ENCODE peak calls at places on chromosome 19, in eight cellular contexts. O is fibroblast of pulmonary artery, K is IMR-90, S is upper lobe of left lung, U is glutamatergic neuron, Z is Panc1, R is RWPE1, X is WTC11. B is an unnamed sample.

GRCh38 chr19:48837081-48837524 is 812 bp upstream of the HSD17B14 start:
- DNase-seq in O (peak), K (peak), S (peak), U (peak), Z (no peak), R (no peak), X (peak), B (peak)

GRCh38 chr19:11421607-11422098 is 2.5 kb upstream of the RGL3 start:
- DNase-seq in O (no peak), K (no peak), S (peak), U (peak), Z (no peak), R (peak), X (peak), B (peak)

GRCh38 chr19:2083174-2083854 is 12.8 kb downstream of the MOB3A start:
- DNase-seq in O (no peak), K (no peak), S (peak), U (no peak), Z (no peak), R (no peak), X (no peak), B (no peak)

GRCh38 chr19:1141944-1142343 is 32.1 kb downstream of the SBNO2 start:
- DNase-seq in O (no peak), K (no peak), S (no peak), U (no peak), Z (no peak), R (no peak), X (no peak), B (no peak)

GRCh38 chr19:1182068-1182467 is 8.0 kb upstream of the SBNO2 start:
- DNase-seq in O (no peak), K (no peak), S (no peak), U (no peak), Z (no peak), R (no peak), X (no peak), B (no peak)

GRCh38 chr19:1487576-1488281 is 2.4 kb downstream of the PCSK4 start:
- DNase-seq in O (no peak), K (no peak), S (no peak), U (no peak), Z (no peak), R (no peak), X (no peak), B (no peak)

GRCh38 chr19:37007587-37008220 is 70.5 kb upstream of the ZNF420 start:
- DNase-seq in O (peak), K (no peak), S (no peak), U (peak), Z (no peak), R (peak), X (no peak), B (no peak)

GRCh38 chr19:47435196-47435595 is 15.9 kb upstream of the MEIS3 start:
- DNase-seq in O (no peak), K (no peak), S (no peak), U (no peak), Z (no peak), R (no peak), X (no peak), B (no peak)

GRCh38 chr19:6667114-6667627 is 2.8 kb downstream of the TNFSF14 start:
- DNase-seq in O (no peak), K (no peak), S (peak), U (no peak), Z (no peak), R (peak), X (no peak), B (no peak)

GRCh38 chr19:38912600-38913514 is 871 bp upstream of the CCER2 start:
- DNase-seq in O (no peak), K (no peak), S (no peak), U (no peak), Z (no peak), R (no peak), X (no peak), B (no peak)

GRCh38 chr19:30001794-30002193 is 59.8 kb downstream of the URI1 start:
- DNase-seq in O (peak), K (peak), S (no peak), U (no peak), Z (no peak), R (no peak), X (no peak), B (peak)

GRCh38 chr19:3383121-3383722 is 16.8 kb downstream of the NFIC start:
- DNase-seq in O (no peak), K (no peak), S (no peak), U (no peak), Z (no peak), R (no peak), X (no peak), B (no peak)

GRCh38 chr19:18233224-18233825 is 7.1 kb upstream of the PDE4C start:
- DNase-seq in O (peak), K (peak), S (peak), U (peak), Z (no peak), R (peak), X (peak), B (peak)

GRCh38 chr19:9535934-9536333 is 2.5 kb downstream of the ZNF426 start:
- DNase-seq in O (no peak), K (no peak), S (no peak), U (no peak), Z (no peak), R (no peak), X (no peak), B (no peak)

GRCh38 chr19:18603255-18603957 is 3.2 kb downstream of the CRLF1 start:
- DNase-seq in O (peak), K (no peak), S (no peak), U (peak), Z (no peak), R (no peak), X (peak), B (peak)

GRCh38 chr19:955803-956746 is 28.1 kb upstream of the WDR18 start:
- DNase-seq in O (no peak), K (no peak), S (no peak), U (peak), Z (no peak), R (no peak), X (peak), B (no peak)

GRCh38 chr19:5002143-5002542 is 33.2 kb downstream of the KDM4B start:
- DNase-seq in O (peak), K (peak), S (no peak), U (no peak), Z (peak), R (no peak), X (no peak), B (no peak)

GRCh38 chr19:53868892-53869804 is 1.5 kb downstream of the MYADM start:
- DNase-seq in O (peak), K (peak), S (peak), U (peak), Z (no peak), R (peak), X (peak), B (peak)

GRCh38 chr19:5693195-5694166 is 3.4 kb downstream of the RPL36 start:
- DNase-seq in O (no peak), K (no peak), S (no peak), U (no peak), Z (no peak), R (no peak), X (no peak), B (no peak)

GRCh38 chr19:32421589-32422361 is 16.2 kb downstream of the DPY19L3 start:
- DNase-seq in O (peak), K (no peak), S (peak), U (no peak), Z (no peak), R (no peak), X (no peak), B (no peak)

GRCh38 chr19:48433337-48433736 is 12.4 kb upstream of the GRWD1 start:
- DNase-seq in O (no peak), K (no peak), S (no peak), U (no peak), Z (no peak), R (no peak), X (no peak), B (no peak)

GRCh38 chr19:15379996-15380647 is 535 bp upstream of the AKAP8 start:
- DNase-seq in O (peak), K (peak), S (peak), U (peak), Z (no peak), R (peak), X (peak), B (peak)

GRCh38 chr19:31338069-31338767 is 11.0 kb downstream of the TSHZ3 start:
- DNase-seq in O (peak), K (peak), S (no peak), U (peak), Z (no peak), R (no peak), X (peak), B (peak)

GRCh38 chr19:6012416-6013170 is 34.7 kb upstream of the RANBP3 start:
- DNase-seq in O (no peak), K (no peak), S (no peak), U (no peak), Z (no peak), R (no peak), X (no peak), B (no peak)

GRCh38 chr19:47510516-47511127 is 4.2 kb downstream of the NAPA start:
- DNase-seq in O (no peak), K (no peak), S (no peak), U (no peak), Z (no peak), R (no peak), X (no peak), B (no peak)

GRCh38 chr19:49151339-49152217 is 3.6 kb downstream of the HRC start:
- DNase-seq in O (peak), K (peak), S (peak), U (peak), Z (peak), R (peak), X (peak), B (peak)

GRCh38 chr19:1811942-1812425 is at the start of gene ATP8B3:
- DNase-seq in O (no peak), K (no peak), S (no peak), U (no peak), Z (no peak), R (peak), X (no peak), B (no peak)

GRCh38 chr19:13824703-13825102 is 29.5 kb downstream of the ZSWIM4 start:
- DNase-seq in O (no peak), K (no peak), S (no peak), U (no peak), Z (no peak), R (no peak), X (no peak), B (no peak)

GRCh38 chr19:54415208-54415900 is at the start of gene TTYH1:
- DNase-seq in O (no peak), K (no peak), S (no peak), U (peak), Z (no peak), R (no peak), X (peak), B (peak)

GRCh38 chr19:41322451-41322850 is 12.5 kb downstream of the CCDC97 start:
- DNase-seq in O (no peak), K (no peak), S (no peak), U (no peak), Z (no peak), R (no peak), X (no peak), B (no peak)

GRCh38 chr19:52923782-52924593 is 760 bp upstream of the ZNF888 start:
- DNase-seq in O (peak), K (no peak), S (peak), U (peak), Z (no peak), R (no peak), X (peak), B (peak)

GRCh38 chr19:14577885-14578427 is 4.9 kb upstream of the CLEC17A start:
- DNase-seq in O (no peak), K (no peak), S (no peak), U (peak), Z (no peak), R (no peak), X (no peak), B (no peak)

GRCh38 chr19:12757544-12758274 is 6.1 kb downstream of the BEST2 start:
- DNase-seq in O (peak), K (peak), S (peak), U (peak), Z (no peak), R (peak), X (peak), B (peak)

GRCh38 chr19:37221136-37221535 is 3.1 kb downstream of the ZNF383 start:
- DNase-seq in O (no peak), K (no peak), S (no peak), U (no peak), Z (no peak), R (no peak), X (no peak), B (no peak)

GRCh38 chr19:20414133-20414532 is 151.4 kb downstream of the ZNF737 start:
- DNase-seq in O (no peak), K (no peak), S (no peak), U (no peak), Z (no peak), R (no peak), X (no peak), B (no peak)

GRCh38 chr19:31110331-31110730 is 238.9 kb downstream of the TSHZ3 start:
- DNase-seq in O (peak), K (peak), S (no peak), U (no peak), Z (no peak), R (no peak), X (peak), B (peak)

GRCh38 chr19:47036233-47036651 is 12.2 kb downstream of the TMEM160 start:
- DNase-seq in O (no peak), K (no peak), S (peak), U (peak), Z (no peak), R (no peak), X (no peak), B (no peak)

DNA sequence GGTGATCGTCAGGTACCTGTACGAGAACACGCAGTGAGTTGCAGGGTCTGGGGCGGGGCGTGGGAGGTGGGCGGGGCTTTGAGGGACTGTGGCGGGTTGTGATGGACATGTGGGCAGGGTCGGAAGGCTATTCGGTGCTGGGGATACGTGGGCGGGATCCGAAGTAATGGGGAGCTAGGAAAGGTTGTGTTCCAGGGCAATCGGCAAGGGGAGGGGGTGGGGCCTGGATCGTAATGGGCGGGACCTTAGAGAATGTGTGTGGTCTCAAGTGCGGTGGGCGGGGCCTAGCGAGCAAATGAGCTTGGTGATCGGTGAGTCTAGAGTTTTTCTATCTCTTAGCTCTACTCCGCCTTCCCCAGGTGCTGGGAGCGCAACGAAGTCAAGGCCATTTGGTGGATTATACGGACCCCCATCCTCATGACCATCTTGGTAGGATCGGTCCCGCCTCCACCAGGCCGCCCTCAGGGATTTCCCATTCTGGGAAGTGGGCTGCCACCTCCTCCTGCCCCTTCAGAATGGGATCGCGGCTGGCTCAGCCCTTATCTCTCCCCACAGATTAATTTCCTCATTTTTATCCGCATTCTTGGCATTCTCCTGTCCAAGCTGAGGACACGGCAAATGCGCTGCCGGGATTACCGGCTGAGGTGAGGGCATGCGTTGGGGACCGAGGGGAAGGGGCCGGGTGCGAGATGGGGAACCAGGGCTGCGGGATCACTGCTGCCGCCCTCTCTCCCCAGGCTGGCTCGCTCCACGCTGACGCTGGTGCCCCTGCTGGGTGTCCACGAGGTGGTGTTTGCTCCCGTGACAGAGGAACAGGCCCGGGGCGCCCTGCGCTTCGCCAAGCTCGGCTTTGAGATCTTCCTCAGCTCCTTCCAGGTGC is 9.6 kb downstream of the GIPR start:
- DNase-seq in O (peak), K (peak), S (peak), U (peak), Z (no peak), R (peak), X (peak), B (peak)
- TF ChIP-seq CTCF in O (no peak), K (no peak), S (no peak), U (no peak), Z (no peak), R (peak), X (no peak), B (no peak)

DNA sequence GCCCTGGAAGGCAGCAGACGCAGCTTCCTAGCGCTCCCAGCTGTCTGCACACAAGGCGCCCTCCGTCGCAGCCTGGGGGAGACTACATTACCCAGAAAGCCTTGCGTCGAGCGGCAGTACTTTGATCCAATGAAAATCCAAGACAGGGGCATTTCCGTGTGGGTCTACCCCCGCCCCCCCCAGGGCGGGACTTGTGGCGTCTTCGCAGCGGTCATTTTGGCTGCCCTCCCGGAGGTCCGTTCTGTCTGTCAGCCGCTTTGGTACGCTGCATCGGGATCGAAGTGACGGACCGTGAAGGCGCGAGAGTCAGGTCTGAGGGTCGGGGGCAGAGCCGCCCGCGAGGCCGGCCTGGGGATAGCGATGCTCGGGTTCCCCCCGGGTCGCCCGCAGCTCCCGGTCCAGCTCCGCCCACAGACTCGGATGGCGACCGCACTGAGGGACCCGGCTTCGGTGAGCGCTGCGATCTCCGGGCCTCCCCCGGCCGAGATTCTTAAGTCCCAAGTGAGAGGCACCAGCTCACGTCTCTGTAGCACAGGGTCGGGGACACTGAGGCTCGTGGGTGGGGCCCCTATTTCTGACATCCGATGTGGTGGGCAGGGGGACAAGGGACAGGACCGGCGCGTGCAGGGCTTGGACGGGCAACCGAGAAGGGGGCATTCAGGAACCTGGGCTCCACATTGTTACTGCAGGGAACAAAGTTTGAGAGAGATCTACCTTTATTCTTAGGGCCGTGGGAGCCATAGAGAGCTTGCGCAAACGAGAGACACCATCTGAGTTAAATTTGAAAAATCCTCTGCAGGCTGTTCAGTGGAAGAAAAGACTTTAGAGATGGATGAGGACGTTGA is at the start of gene ZNF211:
- DNase-seq in O (peak), K (peak), S (peak), U (peak), Z (peak), R (peak), X (peak), B (peak)
- TF ChIP-seq CTCF in O (no peak), K (peak), S (no peak), U (no peak), Z (no peak), R (no peak), X (no peak), B (no peak)

GRCh38 chr19:51002542-51003311 is 1.3 kb upstream of the KLK8 start:
- DNase-seq in O (no peak), K (no peak), S (no peak), U (peak), Z (no peak), R (peak), X (peak), B (no peak)

GRCh38 chr19:51000426-51000825 is 978 bp downstream of the KLK8 start:
- DNase-seq in O (no peak), K (no peak), S (no peak), U (no peak), Z (no peak), R (no peak), X (no peak), B (no peak)

GRCh38 chr19:51002101-51002532 is 713 bp upstream of the KLK8 start:
- DNase-seq in O (no peak), K (no peak), S (no peak), U (no peak), Z (no peak), R (no peak), X (no peak), B (no peak)

GRCh38 chr19:51001495-51001894 is at the start of gene KLK8:
- DNase-seq in O (no peak), K (no peak), S (no peak), U (no peak), Z (no peak), R (no peak), X (no peak), B (no peak)

GRCh38 chr19:51000981-51001380 is 423 bp downstream of the KLK8 start:
- DNase-seq in O (no peak), K (no peak), S (no peak), U (no peak), Z (no peak), R (no peak), X (peak), B (no peak)
- TF ChIP-seq CTCF in O (no peak), K (no peak), S (no peak), U (no peak), Z (no peak), R (no peak), X (no peak), B (no peak)

DNA sequence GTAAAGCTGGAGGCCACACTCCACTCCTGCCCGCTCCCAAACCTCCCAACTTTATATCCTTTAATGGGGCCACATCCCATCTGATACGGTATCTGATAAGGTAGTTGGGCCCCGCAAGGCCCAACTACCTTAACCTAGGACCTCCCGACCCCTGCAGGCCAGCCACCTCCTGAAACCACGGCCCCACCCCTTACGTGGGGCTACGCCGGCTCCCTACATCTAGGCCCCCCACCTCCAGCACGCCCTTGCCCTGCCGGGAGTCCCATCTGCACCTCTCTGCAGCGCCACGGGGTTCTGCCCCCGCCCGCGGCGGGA is 2.2 kb downstream of the IGFLR1 start:
- DNase-seq in O (no peak), K (no peak), S (no peak), U (no peak), Z (no peak), R (no peak), X (no peak), B (no peak)
- TF ChIP-seq CTCF in O (no peak), K (no peak), S (no peak), U (no peak), Z (no peak), R (no peak), X (no peak), B (no peak)

DNA sequence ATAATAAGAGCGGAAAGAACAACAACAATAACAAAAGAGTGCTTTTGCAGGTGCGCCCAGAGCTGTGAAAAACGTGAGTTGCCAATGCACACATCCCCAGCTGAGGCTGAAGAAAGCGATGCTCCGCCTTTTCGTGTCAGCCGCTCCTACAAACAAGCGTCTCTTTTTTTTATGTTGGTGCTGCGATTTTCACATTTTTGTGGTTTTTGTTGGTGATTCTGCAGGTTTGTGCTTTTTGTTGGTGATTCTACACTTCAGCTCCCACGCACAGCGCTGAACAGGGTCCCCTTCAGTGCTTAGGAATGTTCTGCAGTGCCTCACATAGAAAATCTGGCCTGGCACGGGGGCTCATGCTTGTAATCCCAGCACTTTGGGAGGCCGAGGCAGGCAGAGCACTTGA is 7.3 kb upstream of the SBK3 start:
- DNase-seq in O (peak), K (peak), S (no peak), U (no peak), Z (no peak), R (no peak), X (no peak), B (no peak)
- TF ChIP-seq CTCF in O (no peak), K (no peak), S (no peak), U (no peak), Z (no peak), R (no peak), X (no peak), B (no peak)